ENCODE peak calls at places on chromosomes 11 and 22, in ten cellular contexts. R is ACHN; Y is brain microvascular endothelial cell; S is EL; B is cerebellum; O is M059J; F is stimulated activated CD4-positive, alpha-beta T cell treated with anti-CD3 and anti-CD28 coated beads, Interleukin-4, amount 100 ng/mL, for 48 hours; G is head of caudate nucleus; I is cardiac muscle cell; H is NCI-H1092. Q is an unnamed sample.
A peak's percentile ranks its signal among the peaks of the same experiment; 100 is the strongest.

GRCh38 chr11:125275905-125276634 is 111.5 kb downstream of the PKNOX2 start:
- DNase-seq in F (no peak), S (peak; percentile 13), H (peak; percentile 80), Y (no peak), O (no peak), I (no peak), G (no peak), R (no peak), B (no peak), Q (no peak)

GRCh38 chr11:32881286-32881685 is 11.3 kb upstream of the QSER1 start:
- DNase-seq in H (no peak), R (no peak), S (peak; percentile 14), B (no peak), F (no peak), Y (no peak), O (peak; percentile 6), I (no peak), G (no peak), Q (no peak)

GRCh38 chr11:94574193-94574961 is 7.2 kb downstream of the PIWIL4 start:
- DNase-seq in B (no peak), Y (peak; percentile 78), F (no peak), H (no peak), O (peak; percentile 17), R (no peak), I (no peak), S (peak; percentile 74), G (no peak), Q (peak; percentile 69)

GRCh38 chr11:64055077-64055476 is 19.3 kb downstream of the FLRT1 start:
- DNase-seq in S (peak; percentile 4), O (no peak), H (no peak), B (no peak), F (no peak), I (peak; percentile 27), R (no peak), G (no peak), Y (no peak), Q (no peak)

GRCh38 chr11:567036-567628 is 6.4 kb downstream of the RASSF7 start:
- DNase-seq in I (no peak), S (no peak), B (no peak), O (no peak), G (no peak), H (no peak), R (no peak), F (no peak), Y (no peak), Q (no peak)

GRCh38 chr11:93820085-93820710 is 30.2 kb downstream of the VSTM5 start:
- DNase-seq in B (no peak), F (no peak), H (no peak), G (no peak), O (no peak), Y (no peak), I (no peak), R (no peak), S (no peak), Q (no peak)

GRCh38 chr11:32137263-32137662 is 46.4 kb downstream of the RCN1 start:
- DNase-seq in F (no peak), G (no peak), S (peak; percentile 98), H (no peak), R (peak; percentile 84), O (peak; percentile 97), Y (peak; percentile 91), I (no peak), B (no peak), Q (peak; percentile 94)

GRCh38 chr11:11841605-11842425 is at the start of gene USP47:
- DNase-seq in G (peak; percentile 92), F (peak; percentile 92), I (peak; percentile 95), H (peak; percentile 85), O (peak; percentile 90), R (peak; percentile 83), Y (peak; percentile 80), S (peak; percentile 90), B (peak; percentile 81), Q (peak; percentile 81)

GRCh38 chr11:127458561-127458960 is 458.0 kb upstream of the KIRREL3 start:
- DNase-seq in R (no peak), O (no peak), I (no peak), B (no peak), Y (no peak), H (no peak), F (no peak), G (no peak), S (no peak), Q (no peak)

GRCh38 chr22:47174096-47174495 is 411.6 kb downstream of the TBC1D22A start:
- DNase-seq in O (no peak), G (peak; percentile 10), Y (no peak), I (no peak), S (no peak), F (no peak), B (no peak), R (no peak), H (no peak), Q (no peak)

GRCh38 chr11:40295466-40295865 is 1164.0 kb downstream of the LRRC4C start:
- DNase-seq in I (no peak), F (no peak), S (no peak), R (no peak), O (no peak), Y (no peak), H (no peak), G (no peak), B (no peak), Q (no peak)

GRCh38 chr11:121159721-121160120 is 58.7 kb downstream of the TECTA start:
- DNase-seq in F (no peak), Y (no peak), O (no peak), R (no peak), G (no peak), I (no peak), B (no peak), S (no peak), H (no peak), Q (no peak)

GRCh38 chr11:45051621-45052020 is 94.8 kb upstream of the PRDM11 start:
- DNase-seq in I (no peak), R (no peak), Y (no peak), H (no peak), S (no peak), F (no peak), G (no peak), B (peak; percentile 81), O (no peak), Q (no peak)

GRCh38 chr11:66467756-66468155 is 1.1 kb downstream of the PELI3 start:
- DNase-seq in B (no peak), G (no peak), O (peak; percentile 39), I (peak; percentile 34), S (no peak), H (no peak), Y (no peak), F (no peak), R (no peak), Q (no peak)

GRCh38 chr11:74687237-74688005 is 43.8 kb downstream of the CHRDL2 start:
- DNase-seq in R (no peak), Y (no peak), I (no peak), F (no peak), H (no peak), S (peak; percentile 32), B (no peak), O (peak; percentile 44), G (no peak), Q (peak; percentile 16)

Q was measured in HFFc6.